ENCODE peak calls at places on chromosomes 7 and 10, in eight cellular contexts. K is heart right ventricle; D is NCI-H1694; E is NCI-H774; I is activated CD4-positive, alpha-beta T cell treated with anti-CD3 and anti-CD28 coated beads, Interleukin-2, amount 50 U/mL, for 24 hours; L is activated CD8-positive, alpha-beta memory T cell treated with anti-CD3 and anti-CD28 coated beads, Interleukin-2, amount 10 ng/mL, durations not matched to agents 7 days and 5 days; Q is HCT116; A is cardiac muscle cell. G is an unnamed sample.

GRCh38 chr7:102214477-102215072 is 72.1 kb upstream of the SH2B2 start:
- DNase-seq in K (no peak), D (no peak), E (no peak), I (no peak), L (no peak), Q (no peak), A (no peak), G (no peak)

GRCh38 chr10:84335516-84335915 is 7.1 kb downstream of the CCSER2 start:
- DNase-seq in K (no peak), D (no peak), E (no peak), I (no peak), L (no peak), Q (no peak), A (no peak), G (no peak)

GRCh38 chr10:6141296-6142151 is 52.7 kb downstream of the RBM17 start:
- DNase-seq in K (no peak), D (no peak), E (no peak), I (no peak), L (peak), Q (no peak), A (no peak), G (no peak)

GRCh38 chr7:41117431-41117830 is 585.5 kb downstream of the INHBA start:
- DNase-seq in K (no peak), D (no peak), E (no peak), I (no peak), L (no peak), Q (no peak), A (no peak), G (no peak)

GRCh38 chr10:132110713-132111112 is 45.0 kb downstream of the JAKMIP3 start:
- DNase-seq in K (no peak), D (no peak), E (no peak), I (no peak), L (peak), Q (no peak), A (no peak), G (peak)

GRCh38 chr10:79250259-79250658 is 97.0 kb upstream of the PPIF start:
- DNase-seq in K (no peak), D (no peak), E (no peak), I (no peak), L (peak), Q (no peak), A (no peak), G (no peak)

GRCh38 chr10:126518186-126519080 is 130.2 kb upstream of the ADAM12 start:
- DNase-seq in K (no peak), D (no peak), E (no peak), I (no peak), L (no peak), Q (no peak), A (no peak), G (no peak)

GRCh38 chr7:98470131-98470985 is 69.5 kb upstream of the BAIAP2L1 start:
- DNase-seq in K (no peak), D (no peak), E (no peak), I (peak), L (no peak), Q (no peak), A (peak), G (peak)

GRCh38 chr10:119539359-119539651 is 3.2 kb downstream of the RGS10 start:
- DNase-seq in K (no peak), D (no peak), E (no peak), I (no peak), L (no peak), Q (no peak), A (no peak), G (no peak)

GRCh38 chr10:82277591-82277990 is 402.6 kb downstream of the NRG3 start:
- DNase-seq in K (no peak), D (no peak), E (no peak), I (no peak), L (no peak), Q (no peak), A (no peak), G (no peak)

GRCh38 chr7:117986645-117987269 is 113.5 kb upstream of the CTTNBP2 start:
- DNase-seq in K (no peak), D (no peak), E (no peak), I (no peak), L (no peak), Q (no peak), A (no peak), G (no peak)

GRCh38 chr7:101185258-101185839 is 5.3 kb upstream of the NAT16 start:
- DNase-seq in K (no peak), D (no peak), E (no peak), I (no peak), L (no peak), Q (no peak), A (no peak), G (no peak)

GRCh38 chr7:2417981-2418481 is 14.6 kb downstream of the CHST12 start:
- DNase-seq in K (no peak), D (no peak), E (no peak), I (peak), L (peak), Q (no peak), A (no peak), G (no peak)

GRCh38 chr10:115125505-115125904 is 32.3 kb downstream of the ATRNL1 start:
- DNase-seq in K (no peak), D (no peak), E (no peak), I (no peak), L (no peak), Q (no peak), A (no peak), G (no peak)

GRCh38 chr7:95874541-95875265 is 102.3 kb downstream of the DYNC1I1 start:
- DNase-seq in K (no peak), D (no peak), E (no peak), I (no peak), L (no peak), Q (no peak), A (no peak), G (no peak)

GRCh38 chr10:123140983-123141390 is 5.2 kb downstream of the HMX3 start:
- DNase-seq in K (no peak), D (no peak), E (no peak), I (no peak), L (no peak), Q (no peak), A (no peak), G (no peak)

GRCh38 chr10:70722820-70723424 is 50.6 kb downstream of the ADAMTS14 start:
- DNase-seq in K (no peak), D (no peak), E (no peak), I (no peak), L (no peak), Q (peak), A (no peak), G (no peak)

GRCh38 chr7:44595934-44596635 is 10.3 kb upstream of the OGDH start:
- DNase-seq in K (peak), D (no peak), E (no peak), I (no peak), L (no peak), Q (no peak), A (peak), G (no peak)

G was measured in endothelial cell.